ENCODE peak calls at places on chromosomes 3 and 15, in six cellular contexts. B is sigmoid colon, X is GM12865, Y is A549, P is AG04450, H is OCI-LY7. C is an unnamed sample.

GRCh38 chr15:63502843-63503738 is 1.3 kb upstream of the USP3 start:
- DNase-seq in X (peak; percentile 98), Y (peak; percentile 99), H (peak; percentile 85), P (peak; percentile 70), B (peak; percentile 95), C (peak; percentile 99)

GRCh38 chr3:133835418-133835743 is 29.8 kb downstream of the SRPRB start:
- DNase-seq in B (no peak), Y (no peak), X (no peak), H (no peak), P (no peak), C (no peak)

GRCh38 chr3:163916596-163917560 is 1161.4 kb downstream of the SI start:
- DNase-seq in Y (peak; percentile 16), B (no peak), H (peak; percentile 33), X (no peak), P (no peak), C (no peak)

GRCh38 chr3:57555738-57556458 is at the start of gene PDE12:
- DNase-seq in P (peak; percentile 64), X (peak; percentile 96), B (peak; percentile 92), Y (peak; percentile 93), H (peak; percentile 95), C (peak; percentile 94)

GRCh38 chr15:51288143-51289065 is 50.0 kb downstream of the CYP19A1 start:
- DNase-seq in B (no peak), H (no peak), Y (no peak), P (no peak), X (no peak), C (no peak)

GRCh38 chr3:127408684-127409420 is 121.0 kb upstream of the PRR20G start:
- DNase-seq in X (peak; percentile 44), Y (no peak), H (peak; percentile 22), B (peak; percentile 52), P (no peak), C (no peak)

GRCh38 chr15:77915261-77915960 is 162.1 kb downstream of the TBC1D2B start:
- DNase-seq in B (peak; percentile 34), H (no peak), Y (no peak), P (no peak), X (no peak), C (no peak)

GRCh38 chr3:149702691-149703426 is 45.0 kb upstream of the WWTR1 start:
- DNase-seq in B (no peak), P (peak; percentile 79), Y (no peak), H (no peak), X (peak; percentile 53), C (no peak)

GRCh38 chr3:115330406-115330805 is 183.3 kb upstream of the ZBTB20 start:
- DNase-seq in P (no peak), X (no peak), Y (peak; percentile 5), H (no peak), B (no peak), C (no peak)

GRCh38 chr15:90664650-90665287 is 52.4 kb upstream of the BLM start:
- DNase-seq in B (peak; percentile 75), X (peak; percentile 76), P (no peak), Y (peak; percentile 65), H (no peak), C (peak; percentile 56)

GRCh38 chr3:98980915-98981596 is 79.6 kb upstream of the DCBLD2 start:
- DNase-seq in X (peak; percentile 89), Y (peak; percentile 51), B (no peak), P (no peak), H (no peak), C (no peak)

GRCh38 chr3:61628636-61629035 is 67.3 kb downstream of the PTPRG start:
- DNase-seq in P (no peak), H (no peak), X (no peak), B (no peak), Y (no peak), C (no peak)

GRCh38 chr15:20345401-20345958 is 196.1 kb downstream of the GOLGA6L6 start:
- DNase-seq in X (no peak), P (no peak), H (no peak), B (peak; percentile 69), Y (peak; percentile 9), C (no peak)

GRCh38 chr3:75329713-75330112 is 334.4 kb upstream of the FRG2C start:
- DNase-seq in Y (no peak), X (no peak), H (no peak), B (no peak), P (no peak), C (no peak)

GRCh38 chr3:120622870-120623718 is 27.0 kb downstream of the NDUFB4 start:
- DNase-seq in B (no peak), X (peak; percentile 33), H (peak; percentile 55), P (no peak), Y (peak; percentile 79), C (no peak)
- TF ChIP-seq CTCF in B (no peak), X (peak; percentile 22), H (peak; percentile 64), P (no peak), Y (peak; percentile 77), C (peak; percentile 12)

GRCh38 chr15:28098766-28099554 is at the start of gene OCA2:
- DNase-seq in Y (peak; percentile 69), X (no peak), P (no peak), B (peak; percentile 63), H (no peak), C (peak; percentile 48)
- TF ChIP-seq CTCF in Y (peak; percentile 38), X (no peak), P (peak; percentile 36), B (no peak), H (peak; percentile 56), C (no peak)

GRCh38 chr3:30738605-30739004 is 132.2 kb downstream of the TGFBR2 start:
- DNase-seq in H (no peak), B (no peak), P (no peak), X (no peak), Y (no peak), C (no peak)

GRCh38 chr3:30743086-30743619 is 136.8 kb downstream of the TGFBR2 start:
- DNase-seq in Y (no peak), B (no peak), P (no peak), X (no peak), H (no peak), C (no peak)

GRCh38 chr3:30737746-30738499 is 131.5 kb downstream of the TGFBR2 start:
- DNase-seq in Y (no peak), H (no peak), P (no peak), X (no peak), B (no peak), C (no peak)

GRCh38 chr3:30743641-30744317 is 137.4 kb downstream of the TGFBR2 start:
- DNase-seq in Y (no peak), X (no peak), H (no peak), B (no peak), P (no peak), C (no peak)

GRCh38 chr3:30741870-30742269 is 135.5 kb downstream of the TGFBR2 start:
- DNase-seq in B (no peak), Y (no peak), P (no peak), H (no peak), X (no peak), C (no peak)
- TF ChIP-seq CTCF in B (no peak), Y (no peak), P (no peak), H (no peak), X (no peak), C (no peak)

GRCh38 chr3:30553641-30554316 is 52.6 kb upstream of the TGFBR2 start:
- DNase-seq in Y (peak; percentile 7), X (no peak), H (no peak), B (no peak), P (no peak), C (no peak)
- TF ChIP-seq CTCF in Y (no peak), X (no peak), H (no peak), B (no peak), P (no peak), C (no peak)

GRCh38 chr3:48858709-48859108 is 11.0 kb upstream of the PRKAR2A start:
- DNase-seq in Y (no peak), H (no peak), X (no peak), P (no peak), B (no peak), C (no peak)
- TF ChIP-seq CTCF in Y (no peak), H (no peak), X (no peak), P (no peak), B (no peak), C (no peak)

GRCh38 chr3:167102071-167102470 is 278.0 kb downstream of the ZBBX start:
- DNase-seq in X (peak; percentile 14), Y (peak; percentile 6), B (no peak), H (peak; percentile 6), P (no peak), C (no peak)
- TF ChIP-seq CTCF in X (peak; percentile 14), Y (no peak), B (no peak), H (peak; percentile 65), P (no peak), C (peak; percentile 36)

DNA sequence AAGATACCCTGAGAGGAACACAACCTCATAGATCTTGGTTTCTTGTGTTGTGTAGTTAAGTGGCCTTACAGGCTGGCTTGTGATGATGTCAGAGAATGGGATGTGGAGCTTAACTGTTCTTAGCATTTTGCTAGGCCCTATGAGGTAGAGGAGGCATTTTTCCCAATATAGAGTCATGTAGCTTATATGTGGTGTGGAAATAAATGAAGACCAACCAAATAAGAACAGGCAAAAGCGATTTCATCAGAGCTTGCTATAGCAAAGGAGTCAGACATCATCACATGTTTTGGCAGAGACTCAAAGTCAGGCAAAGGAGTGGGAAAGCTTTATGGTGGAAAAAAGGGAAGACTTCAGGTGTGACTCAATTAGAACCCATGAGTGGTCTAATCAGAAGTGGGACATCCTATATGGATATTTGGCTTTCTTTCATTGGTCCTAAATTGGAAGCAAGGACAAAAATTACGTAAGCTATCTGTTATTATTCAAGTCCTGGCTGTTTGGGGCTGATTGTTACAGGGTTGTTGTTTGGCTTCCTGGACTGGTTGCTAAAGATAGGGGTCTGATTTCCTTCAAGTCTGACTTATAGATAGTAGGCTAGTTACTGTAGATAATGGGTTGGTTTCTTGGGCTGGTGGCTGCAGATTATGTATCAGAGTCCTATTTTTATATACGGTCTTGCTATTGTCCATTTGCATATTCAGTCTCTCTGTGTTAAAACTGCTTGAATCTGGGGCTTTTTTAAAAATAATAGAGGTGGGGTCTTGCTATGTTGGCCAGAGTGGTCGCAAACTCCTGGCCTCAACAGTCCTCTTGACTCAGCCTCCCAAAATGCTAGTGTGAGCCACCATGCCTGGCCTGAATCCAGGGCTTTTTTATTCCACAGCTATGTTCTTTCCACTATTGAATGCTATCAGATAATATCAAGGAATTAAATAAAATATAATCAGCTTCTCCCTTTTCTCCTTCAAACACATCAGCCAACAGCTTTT is 30.3 kb upstream of the SETD2 start:
- DNase-seq in H (no peak), X (no peak), B (no peak), P (no peak), Y (no peak), C (no peak)
- TF ChIP-seq CTCF in H (no peak), X (no peak), B (no peak), P (no peak), Y (no peak), C (no peak)